ENCODE peak calls at places on chromosomes 5 and 9, in eight cellular contexts. One of them, this sample, is unnamed.

GRCh38 chr9:83060557-83060956 is 2.4 kb downstream of the RASEF start:
- DNase-seq in CD8-positive, alpha-beta T cell: no peak
- DNase-seq in SJSA1: no peak
- DNase-seq in astrocyte: no peak
- DNase-seq in IMR-90: no peak
- DNase-seq in brain microvascular endothelial cell: no peak
- DNase-seq in Caco-2: no peak
- DNase-seq in lower lobe of right lung: no peak
- DNase-seq in this sample: no peak

GRCh38 chr9:93826905-93827544 is 128.1 kb downstream of the BARX1 start:
- DNase-seq in CD8-positive, alpha-beta T cell: no peak
- DNase-seq in SJSA1: peak
- DNase-seq in astrocyte: no peak
- DNase-seq in IMR-90: no peak
- DNase-seq in brain microvascular endothelial cell: no peak
- DNase-seq in Caco-2: no peak
- DNase-seq in lower lobe of right lung: no peak
- DNase-seq in this sample: no peak

GRCh38 chr5:149677721-149678120 is 52.4 kb upstream of the PPARGC1B start:
- DNase-seq in CD8-positive, alpha-beta T cell: no peak
- DNase-seq in SJSA1: no peak
- DNase-seq in astrocyte: no peak
- DNase-seq in IMR-90: no peak
- DNase-seq in brain microvascular endothelial cell: no peak
- DNase-seq in Caco-2: no peak
- DNase-seq in lower lobe of right lung: peak
- DNase-seq in this sample: no peak

GRCh38 chr5:173849908-173850307 is 38.2 kb upstream of the CPEB4 start:
- DNase-seq in CD8-positive, alpha-beta T cell: no peak
- DNase-seq in SJSA1: no peak
- DNase-seq in astrocyte: no peak
- DNase-seq in IMR-90: no peak
- DNase-seq in brain microvascular endothelial cell: no peak
- DNase-seq in Caco-2: no peak
- DNase-seq in lower lobe of right lung: no peak
- DNase-seq in this sample: no peak

GRCh38 chr5:26482817-26483375 is 555.5 kb downstream of the CDH9 start:
- DNase-seq in CD8-positive, alpha-beta T cell: no peak
- DNase-seq in SJSA1: no peak
- DNase-seq in astrocyte: no peak
- DNase-seq in IMR-90: no peak
- DNase-seq in brain microvascular endothelial cell: peak
- DNase-seq in Caco-2: peak
- DNase-seq in lower lobe of right lung: no peak
- DNase-seq in this sample: no peak

GRCh38 chr5:51960617-51961115 is 577.4 kb downstream of the ISL1 start:
- DNase-seq in CD8-positive, alpha-beta T cell: no peak
- DNase-seq in SJSA1: no peak
- DNase-seq in astrocyte: no peak
- DNase-seq in IMR-90: no peak
- DNase-seq in brain microvascular endothelial cell: no peak
- DNase-seq in Caco-2: no peak
- DNase-seq in lower lobe of right lung: no peak
- DNase-seq in this sample: no peak

GRCh38 chr5:83475540-83476469 is 4.3 kb downstream of the VCAN start:
- DNase-seq in CD8-positive, alpha-beta T cell: no peak
- DNase-seq in SJSA1: no peak
- DNase-seq in astrocyte: peak
- DNase-seq in IMR-90: peak
- DNase-seq in brain microvascular endothelial cell: peak
- DNase-seq in Caco-2: peak
- DNase-seq in lower lobe of right lung: no peak
- DNase-seq in this sample: no peak

GRCh38 chr5:57176350-57176857 is 2.5 kb downstream of the GPBP1 start:
- DNase-seq in CD8-positive, alpha-beta T cell: no peak
- DNase-seq in SJSA1: no peak
- DNase-seq in astrocyte: peak
- DNase-seq in IMR-90: peak
- DNase-seq in brain microvascular endothelial cell: no peak
- DNase-seq in Caco-2: no peak
- DNase-seq in lower lobe of right lung: no peak
- DNase-seq in this sample: peak

GRCh38 chr5:109035470-109035869 is 287.8 kb downstream of the FER start:
- DNase-seq in CD8-positive, alpha-beta T cell: no peak
- DNase-seq in SJSA1: no peak
- DNase-seq in astrocyte: no peak
- DNase-seq in IMR-90: peak
- DNase-seq in brain microvascular endothelial cell: no peak
- DNase-seq in Caco-2: no peak
- DNase-seq in lower lobe of right lung: no peak
- DNase-seq in this sample: no peak

GRCh38 chr9:93052791-93053540 is 5.5 kb upstream of the SUSD3 start:
- DNase-seq in CD8-positive, alpha-beta T cell: no peak
- DNase-seq in SJSA1: no peak
- DNase-seq in astrocyte: no peak
- DNase-seq in IMR-90: no peak
- DNase-seq in brain microvascular endothelial cell: no peak
- DNase-seq in Caco-2: no peak
- DNase-seq in lower lobe of right lung: peak
- DNase-seq in this sample: no peak

GRCh38 chr9:71145179-71145578 is 23.8 kb upstream of the TRPM3 start:
- DNase-seq in CD8-positive, alpha-beta T cell: no peak
- DNase-seq in SJSA1: no peak
- DNase-seq in astrocyte: no peak
- DNase-seq in IMR-90: no peak
- DNase-seq in brain microvascular endothelial cell: peak
- DNase-seq in Caco-2: no peak
- DNase-seq in lower lobe of right lung: no peak
- DNase-seq in this sample: peak

DNA sequence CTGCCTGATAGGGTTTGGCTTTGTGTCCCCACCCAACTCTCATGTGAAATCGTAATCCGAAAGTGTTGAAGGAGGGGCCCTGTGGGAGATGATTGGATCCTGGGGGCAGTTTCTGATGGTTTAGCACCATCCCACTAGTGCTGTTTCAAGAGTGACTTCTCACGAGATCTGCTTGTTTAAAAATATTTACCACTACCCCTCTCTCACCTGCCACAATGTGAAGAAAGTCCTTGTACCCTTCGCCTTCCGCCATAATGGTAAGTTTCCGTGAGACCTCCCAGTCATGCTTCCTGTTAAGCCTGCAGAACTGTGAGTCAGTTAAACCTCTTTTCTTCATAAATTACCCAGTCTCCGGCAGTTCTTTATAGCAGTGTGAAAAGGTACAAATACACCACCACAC is 2.7 kb upstream of the RFX3 start:
- DNase-seq in CD8-positive, alpha-beta T cell: peak
- DNase-seq in SJSA1: no peak
- DNase-seq in astrocyte: no peak
- DNase-seq in IMR-90: no peak
- DNase-seq in brain microvascular endothelial cell: no peak
- DNase-seq in Caco-2: no peak
- DNase-seq in lower lobe of right lung: no peak
- DNase-seq in this sample: no peak
- H3K4me3 ChIP-seq in CD8-positive, alpha-beta T cell: peak
- H3K4me3 ChIP-seq in SJSA1: no peak
- H3K4me3 ChIP-seq in astrocyte: no peak
- H3K4me3 ChIP-seq in IMR-90: no peak
- H3K4me3 ChIP-seq in brain microvascular endothelial cell: no peak
- H3K4me3 ChIP-seq in Caco-2: no peak
- H3K4me3 ChIP-seq in lower lobe of right lung: peak
- H3K4me3 ChIP-seq in this sample: no peak

DNA sequence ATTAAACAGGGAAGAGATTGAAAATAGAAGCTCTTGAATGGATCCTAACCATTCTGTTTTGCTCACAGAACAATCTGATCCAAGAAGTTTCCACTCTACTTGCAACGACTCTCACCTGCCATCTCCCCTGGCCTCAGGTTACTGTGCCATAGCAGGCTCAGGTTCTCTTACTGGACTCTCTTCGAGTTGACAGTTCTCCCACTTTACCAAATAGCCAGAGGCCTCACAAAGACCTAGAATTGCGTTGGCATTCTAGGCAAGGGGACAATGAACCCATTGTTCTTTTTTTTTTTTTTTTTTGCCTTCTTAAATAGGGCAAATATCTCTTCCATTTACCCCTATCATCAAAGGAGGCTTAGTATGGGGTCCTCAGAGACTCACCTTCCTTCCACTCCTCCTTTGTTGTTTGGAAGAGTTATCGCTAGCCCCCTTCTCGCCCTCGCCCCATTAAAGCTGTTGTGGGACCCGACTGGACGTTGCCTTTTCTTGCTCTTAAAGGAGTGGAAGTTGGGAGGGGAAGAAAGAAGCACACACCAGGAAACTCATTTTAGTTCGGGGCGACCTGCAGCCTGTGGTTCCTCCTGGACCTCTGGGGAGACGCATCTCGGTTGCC is 688 bp upstream of the PLPPR1 start:
- DNase-seq in CD8-positive, alpha-beta T cell: no peak
- DNase-seq in SJSA1: no peak
- DNase-seq in astrocyte: no peak
- DNase-seq in IMR-90: no peak
- DNase-seq in brain microvascular endothelial cell: no peak
- DNase-seq in Caco-2: no peak
- DNase-seq in lower lobe of right lung: no peak
- DNase-seq in this sample: peak
- H3K4me3 ChIP-seq in CD8-positive, alpha-beta T cell: no peak
- H3K4me3 ChIP-seq in SJSA1: no peak
- H3K4me3 ChIP-seq in astrocyte: peak
- H3K4me3 ChIP-seq in IMR-90: peak
- H3K4me3 ChIP-seq in brain microvascular endothelial cell: peak
- H3K4me3 ChIP-seq in Caco-2: peak
- H3K4me3 ChIP-seq in lower lobe of right lung: peak
- H3K4me3 ChIP-seq in this sample: peak

GRCh38 chr5:175461370-175461769 is 17.0 kb upstream of the SFXN1 start:
- DNase-seq in CD8-positive, alpha-beta T cell: no peak
- DNase-seq in SJSA1: no peak
- DNase-seq in astrocyte: no peak
- DNase-seq in IMR-90: no peak
- DNase-seq in brain microvascular endothelial cell: no peak
- DNase-seq in Caco-2: no peak
- DNase-seq in lower lobe of right lung: no peak
- DNase-seq in this sample: no peak

GRCh38 chr5:175466700-175467318 is 11.6 kb upstream of the SFXN1 start:
- DNase-seq in CD8-positive, alpha-beta T cell: no peak
- DNase-seq in SJSA1: no peak
- DNase-seq in astrocyte: peak
- DNase-seq in IMR-90: no peak
- DNase-seq in brain microvascular endothelial cell: no peak
- DNase-seq in Caco-2: no peak
- DNase-seq in lower lobe of right lung: no peak
- DNase-seq in this sample: peak

GRCh38 chr5:175465282-175465681 is 13.1 kb upstream of the SFXN1 start:
- DNase-seq in CD8-positive, alpha-beta T cell: no peak
- DNase-seq in SJSA1: no peak
- DNase-seq in astrocyte: no peak
- DNase-seq in IMR-90: no peak
- DNase-seq in brain microvascular endothelial cell: no peak
- DNase-seq in Caco-2: no peak
- DNase-seq in lower lobe of right lung: no peak
- DNase-seq in this sample: no peak

GRCh38 chr5:175467983-175468698 is 10.2 kb upstream of the SFXN1 start:
- DNase-seq in CD8-positive, alpha-beta T cell: no peak
- DNase-seq in SJSA1: no peak
- DNase-seq in astrocyte: no peak
- DNase-seq in IMR-90: no peak
- DNase-seq in brain microvascular endothelial cell: no peak
- DNase-seq in Caco-2: no peak
- DNase-seq in lower lobe of right lung: no peak
- DNase-seq in this sample: no peak

DNA sequence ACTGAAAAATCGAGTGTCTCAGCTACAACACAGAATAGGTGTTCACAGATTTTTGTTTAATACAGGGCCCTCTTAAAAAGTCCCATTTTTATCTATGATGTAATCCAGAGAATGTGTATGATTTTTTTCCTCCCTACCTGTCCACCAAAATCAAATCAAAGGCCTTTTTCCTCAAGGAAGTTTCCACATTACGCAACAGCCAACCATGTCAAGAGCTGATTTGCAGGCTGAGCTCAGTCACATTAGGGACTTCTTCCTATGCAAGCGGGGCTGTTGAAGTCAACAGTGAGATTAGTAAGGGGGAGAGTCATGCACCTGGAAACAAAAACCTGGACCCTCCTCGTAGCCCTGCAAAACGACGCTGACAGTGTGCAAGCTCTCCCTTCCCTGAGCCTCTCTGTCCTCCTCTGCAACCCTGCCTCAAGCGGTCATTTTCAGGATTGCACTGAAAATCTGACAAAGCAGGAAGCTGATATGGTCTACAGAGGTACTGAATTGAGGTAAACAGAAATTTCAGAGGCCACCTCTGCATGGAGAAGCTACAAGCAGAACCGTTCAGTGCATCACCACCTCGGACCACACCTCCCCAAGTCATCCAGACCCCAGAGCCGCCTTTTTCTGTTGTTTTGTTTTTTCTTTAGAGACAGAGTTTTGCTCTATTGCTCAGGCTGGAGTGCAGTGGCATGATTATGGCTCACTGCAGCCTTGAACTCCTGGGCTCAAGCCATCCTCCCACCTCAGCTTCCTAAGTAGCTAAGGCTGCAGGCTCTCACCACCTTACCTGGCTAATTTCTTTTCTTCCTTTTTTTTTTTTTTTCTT is 13.7 kb upstream of the SFXN1 start:
- DNase-seq in CD8-positive, alpha-beta T cell: peak
- DNase-seq in SJSA1: peak
- DNase-seq in astrocyte: no peak
- DNase-seq in IMR-90: peak
- DNase-seq in brain microvascular endothelial cell: peak
- DNase-seq in Caco-2: peak
- DNase-seq in lower lobe of right lung: no peak
- DNase-seq in this sample: peak
- H3K4me3 ChIP-seq in CD8-positive, alpha-beta T cell: no peak
- H3K4me3 ChIP-seq in SJSA1: no peak
- H3K4me3 ChIP-seq in astrocyte: no peak
- H3K4me3 ChIP-seq in IMR-90: no peak
- H3K4me3 ChIP-seq in brain microvascular endothelial cell: no peak
- H3K4me3 ChIP-seq in Caco-2: no peak
- H3K4me3 ChIP-seq in lower lobe of right lung: no peak
- H3K4me3 ChIP-seq in this sample: no peak

GRCh38 chr5:40685191-40685590 is 5.5 kb downstream of the PTGER4 start:
- DNase-seq in CD8-positive, alpha-beta T cell: no peak
- DNase-seq in SJSA1: no peak
- DNase-seq in astrocyte: no peak
- DNase-seq in IMR-90: no peak
- DNase-seq in brain microvascular endothelial cell: no peak
- DNase-seq in Caco-2: no peak
- DNase-seq in lower lobe of right lung: no peak
- DNase-seq in this sample: no peak

GRCh38 chr5:40688127-40688756 is 8.5 kb downstream of the PTGER4 start:
- DNase-seq in CD8-positive, alpha-beta T cell: peak
- DNase-seq in SJSA1: peak
- DNase-seq in astrocyte: peak
- DNase-seq in IMR-90: peak
- DNase-seq in brain microvascular endothelial cell: peak
- DNase-seq in Caco-2: peak
- DNase-seq in lower lobe of right lung: peak
- DNase-seq in this sample: peak

GRCh38 chr5:40689442-40689841 is 9.7 kb downstream of the PTGER4 start:
- DNase-seq in CD8-positive, alpha-beta T cell: peak
- DNase-seq in SJSA1: peak
- DNase-seq in astrocyte: peak
- DNase-seq in IMR-90: peak
- DNase-seq in brain microvascular endothelial cell: peak
- DNase-seq in Caco-2: no peak
- DNase-seq in lower lobe of right lung: no peak
- DNase-seq in this sample: peak

GRCh38 chr5:40685952-40686351 is 6.2 kb downstream of the PTGER4 start:
- DNase-seq in CD8-positive, alpha-beta T cell: no peak
- DNase-seq in SJSA1: no peak
- DNase-seq in astrocyte: no peak
- DNase-seq in IMR-90: no peak
- DNase-seq in brain microvascular endothelial cell: no peak
- DNase-seq in Caco-2: no peak
- DNase-seq in lower lobe of right lung: no peak
- DNase-seq in this sample: no peak

GRCh38 chr5:40687316-40687715 is 7.6 kb downstream of the PTGER4 start:
- DNase-seq in CD8-positive, alpha-beta T cell: peak
- DNase-seq in SJSA1: no peak
- DNase-seq in astrocyte: no peak
- DNase-seq in IMR-90: no peak
- DNase-seq in brain microvascular endothelial cell: no peak
- DNase-seq in Caco-2: no peak
- DNase-seq in lower lobe of right lung: no peak
- DNase-seq in this sample: no peak
- H3K4me3 ChIP-seq in CD8-positive, alpha-beta T cell: no peak
- H3K4me3 ChIP-seq in SJSA1: no peak
- H3K4me3 ChIP-seq in astrocyte: no peak
- H3K4me3 ChIP-seq in IMR-90: no peak
- H3K4me3 ChIP-seq in brain microvascular endothelial cell: no peak
- H3K4me3 ChIP-seq in Caco-2: no peak
- H3K4me3 ChIP-seq in lower lobe of right lung: peak
- H3K4me3 ChIP-seq in this sample: no peak